ENCODE peak calls at places on chromosomes 3 and 15, in nine cellular contexts. K is neural progenitor cell, G is HepG2, T is heart left ventricle, Q is cardiac muscle cell, N is breast epithelium, J is ovary, I is PC-3, Z is tibial nerve. S is an unnamed sample.

GRCh38 chr3:9253327-9253726 is 3.9 kb upstream of the SRGAP3 start:
- DNase-seq in T (no peak), Q (no peak), I (peak; percentile 82), G (no peak), K (no peak), J (no peak), Z (no peak), N (no peak), S (no peak)

GRCh38 chr15:57458255-57458850 is 82.0 kb downstream of the CGNL1 start:
- DNase-seq in J (no peak), I (no peak), Z (no peak), K (no peak), Q (peak; percentile 53), T (no peak), N (no peak), G (no peak), S (no peak)

GRCh38 chr15:43493687-43494472 is 924 bp upstream of the TP53BP1 start:
- DNase-seq in G (no peak), T (no peak), J (no peak), N (no peak), Q (no peak), Z (no peak), K (no peak), I (no peak), S (no peak)

GRCh38 chr3:149179225-149179624 is 42.4 kb downstream of the CP start:
- DNase-seq in K (no peak), Z (no peak), J (no peak), I (peak; percentile 68), Q (no peak), N (no peak), G (no peak), T (no peak), S (no peak)

GRCh38 chr15:101522091-101522490 is 32.6 kb upstream of the PCSK6 start:
- DNase-seq in Z (no peak), J (no peak), I (no peak), Q (no peak), K (no peak), T (no peak), G (no peak), N (peak; percentile 10), S (no peak)

GRCh38 chr3:64533565-64534317 is 154.1 kb downstream of the ADAMTS9 start:
- DNase-seq in Q (peak; percentile 92), T (peak; percentile 85), K (peak; percentile 95), N (peak; percentile 91), Z (peak; percentile 82), J (peak; percentile 95), G (peak; percentile 64), I (peak; percentile 64), S (no peak)

GRCh38 chr3:169323580-169324453 is 339.7 kb downstream of the MECOM start:
- DNase-seq in N (no peak), G (no peak), I (no peak), Z (no peak), K (no peak), Q (no peak), T (peak; percentile 23), J (no peak), S (no peak)

GRCh38 chr3:110293660-110294059 is 778.0 kb upstream of the NECTIN3 start:
- DNase-seq in N (no peak), K (no peak), Z (no peak), J (no peak), T (no peak), G (no peak), I (no peak), Q (no peak), S (no peak)

GRCh38 chr3:88852606-88853005 is 254.8 kb upstream of the EPHA3 start:
- DNase-seq in G (no peak), T (no peak), Q (no peak), N (no peak), J (no peak), K (no peak), Z (no peak), I (no peak), S (no peak)

GRCh38 chr15:61752001-61752400 is 308.2 kb downstream of the VPS13C start:
- DNase-seq in J (no peak), G (no peak), I (no peak), T (no peak), K (no peak), Q (no peak), Z (no peak), N (no peak), S (no peak)

GRCh38 chr3:48122504-48122903 is 65.7 kb downstream of the CDC25A start:
- DNase-seq in K (no peak), T (no peak), Q (no peak), I (no peak), Z (no peak), N (no peak), J (no peak), G (no peak), S (no peak)

GRCh38 chr3:66378256-66378655 is 122.6 kb downstream of the LRIG1 start:
- DNase-seq in K (peak; percentile 76), G (no peak), I (peak; percentile 10), Z (no peak), N (no peak), Q (peak; percentile 36), T (no peak), J (no peak), S (peak; percentile 27)

GRCh38 chr3:38587548-38588131 is 61.8 kb downstream of the SCN5A start:
- DNase-seq in Q (no peak), I (no peak), K (no peak), T (peak; percentile 8), N (no peak), G (no peak), Z (no peak), J (no peak), S (no peak)

GRCh38 chr15:73948982-73949381 is 22.7 kb downstream of the LOXL1 start:
- DNase-seq in N (no peak), J (peak; percentile 28), Q (no peak), Z (no peak), G (no peak), T (no peak), K (no peak), I (no peak), S (no peak)
- H3K4me1 ChIP-seq in N (peaks cover 7% of the 10 kb centered on the region), J (peaks cover 16% of the 10 kb centered on the region), Q (peaks cover 11% of the 10 kb centered on the region), Z (peaks cover 23% of the 10 kb centered on the region), G (peaks cover 9% of the 10 kb centered on the region), T (peaks cover 37% of the 10 kb centered on the region), K (peaks cover 17% of the 10 kb centered on the region), I (peaks cover 13% of the 10 kb centered on the region), S (no peaks in the 10 kb centered on the region)

DNA sequence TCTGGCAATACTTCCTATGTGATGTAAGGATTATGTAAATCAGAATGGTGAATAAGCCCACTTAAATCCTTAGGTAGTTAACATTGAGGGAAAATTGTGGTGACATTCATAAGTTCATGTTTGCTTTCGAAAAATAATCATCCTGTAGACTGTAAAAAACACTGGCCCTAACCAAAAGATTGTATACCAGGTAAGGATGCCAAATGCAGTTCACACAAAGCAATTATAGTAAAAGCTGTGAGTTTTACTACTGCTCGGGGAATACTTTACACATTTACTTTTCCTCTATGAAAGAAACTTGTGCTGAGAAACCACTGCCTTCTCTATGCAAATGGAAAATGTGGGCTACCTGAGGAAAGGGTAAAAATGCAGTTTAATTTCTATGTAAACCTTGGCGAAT is 452.7 kb upstream of the DPH6 start:
- DNase-seq in K (no peak), J (no peak), N (no peak), T (no peak), G (no peak), Z (no peak), I (no peak), Q (no peak), S (no peak)
- H3K4me1 ChIP-seq in K (no peaks in the 10 kb centered on the region), J (no peaks in the 10 kb centered on the region), N (no peaks in the 10 kb centered on the region), T (no peaks in the 10 kb centered on the region), G (no peaks in the 10 kb centered on the region), Z (no peaks in the 10 kb centered on the region), I (no peaks in the 10 kb centered on the region), Q (no peaks in the 10 kb centered on the region), S (no peaks in the 10 kb centered on the region)

GRCh38 chr3:42070089-42070885 is 20.9 kb upstream of the TRAK1 start:
- DNase-seq in Z (no peak), Q (no peak), K (no peak), G (no peak), I (peak; percentile 35), N (no peak), T (no peak), J (no peak), S (no peak)

GRCh38 chr3:42071720-42072582 is 19.2 kb upstream of the TRAK1 start:
- DNase-seq in N (peak; percentile 94), T (peak; percentile 78), I (peak; percentile 97), J (peak; percentile 58), K (peak; percentile 44), G (peak; percentile 39), Z (no peak), Q (peak; percentile 59), S (no peak)

GRCh38 chr3:42067324-42067723 is 23.8 kb upstream of the TRAK1 start:
- DNase-seq in T (no peak), Q (no peak), N (no peak), J (no peak), K (no peak), G (no peak), I (no peak), Z (no peak), S (no peak)

GRCh38 chr3:42066516-42067181 is 24.5 kb upstream of the TRAK1 start:
- DNase-seq in N (no peak), J (no peak), K (peak; percentile 40), Q (no peak), T (no peak), I (no peak), G (peak; percentile 48), Z (no peak), S (no peak)

DNA sequence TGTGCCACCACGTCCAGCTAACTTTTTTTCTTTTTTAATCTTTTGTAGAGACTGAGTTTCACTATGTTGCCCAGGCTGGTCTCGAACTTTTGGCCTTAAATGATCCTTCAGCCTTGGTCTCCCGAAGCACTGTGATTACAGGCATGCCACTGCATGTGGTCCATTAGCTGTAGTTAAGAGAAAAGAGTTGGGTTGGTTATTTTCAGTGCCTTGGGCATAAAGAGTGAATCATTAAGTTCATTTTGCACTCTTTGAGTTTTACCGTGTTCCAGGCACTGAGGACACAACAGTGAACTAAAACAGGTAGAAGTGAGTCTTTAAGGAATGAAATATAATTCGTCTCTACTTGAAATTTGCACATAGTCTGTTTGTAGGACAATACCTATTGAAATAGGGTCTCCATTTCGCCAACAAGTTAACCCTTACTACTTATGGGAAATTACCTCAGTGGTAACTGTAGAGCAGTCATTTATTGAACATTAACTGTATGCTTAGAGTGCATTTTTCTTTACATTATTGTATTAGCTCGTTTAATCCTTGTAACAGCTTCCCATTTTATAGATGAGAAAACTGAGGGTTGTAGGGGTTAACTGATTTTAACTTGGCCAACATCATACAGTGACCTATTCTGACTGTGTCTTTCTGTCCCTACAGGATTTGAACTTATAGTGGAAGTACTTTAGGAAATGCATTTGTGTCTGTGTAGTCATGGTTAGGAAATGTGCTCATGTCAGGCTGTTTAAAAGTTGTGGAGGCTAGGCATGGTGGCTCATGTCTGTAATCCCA is 22.7 kb upstream of the TRAK1 start:
- DNase-seq in J (no peak), I (no peak), Z (no peak), G (no peak), K (no peak), N (no peak), Q (no peak), T (no peak), S (no peak)
- H3K4me1 ChIP-seq in J (peaks cover 16% of the 10 kb centered on the region), I (peaks cover 29% of the 10 kb centered on the region), Z (peaks cover 57% of the 10 kb centered on the region), G (peaks cover 70% of the 10 kb centered on the region), K (peaks cover 23% of the 10 kb centered on the region), N (peaks cover 14% of the 10 kb centered on the region), Q (peaks cover 44% of the 10 kb centered on the region), T (peaks cover 98% of the 10 kb centered on the region), S (peaks cover 8% of the 10 kb centered on the region)

DNA sequence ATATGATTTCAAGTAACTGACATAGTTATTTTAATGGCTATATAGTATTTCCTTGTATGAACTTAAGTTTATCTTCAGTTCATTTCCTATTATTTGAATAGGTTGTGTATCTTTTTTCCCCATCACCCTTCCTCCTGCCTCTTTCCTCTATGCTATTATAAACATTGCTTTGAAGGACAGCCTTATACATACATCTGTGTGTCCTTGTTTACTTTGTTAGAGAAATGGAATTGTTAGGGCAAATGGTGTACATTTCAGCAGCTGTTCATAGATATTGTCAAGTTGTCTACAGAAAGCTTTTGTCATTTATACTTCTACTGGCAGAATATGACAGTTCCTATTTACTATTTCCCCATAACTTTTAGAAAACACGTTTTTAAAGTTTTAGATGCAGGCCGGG is 18.4 kb downstream of the AKAP13 start:
- DNase-seq in T (no peak), Q (no peak), I (no peak), Z (no peak), G (no peak), N (no peak), J (no peak), K (no peak), S (no peak)
- H3K4me1 ChIP-seq in T (peaks cover 67% of the 10 kb centered on the region), Q (peaks cover 27% of the 10 kb centered on the region), I (peaks cover 61% of the 10 kb centered on the region), Z (peaks cover 26% of the 10 kb centered on the region), G (peaks cover 31% of the 10 kb centered on the region), N (no peaks in the 10 kb centered on the region), J (peaks cover 4% of the 10 kb centered on the region), K (peaks cover 36% of the 10 kb centered on the region), S (peaks cover 32% of the 10 kb centered on the region)

S was measured in CD8-positive, alpha-beta memory T cell.